ENCODE peak calls at places on chromosome 22, in ten cellular contexts. S is mucosa of gallbladder; D is AG10803; E is activated CD4-positive, alpha-beta T cell treated with anti-CD3 and anti-CD28 coated beads, Interleukin-2, amount 10 ng/mL, durations not matched to agents 7 days and 5 days; O is SHP77; Y is NCI-H1092 treated with DMSO at 0.1 percent for 48 hours; J is C1 segment of cervical spinal cord; T is tibial artery; N is PC-9; H is head of caudate nucleus. U is an unnamed sample.
A peak's percentile ranks its signal among the peaks of the same experiment; 100 is the strongest.

GRCh38 chr22:50568626-50569025 is 5.9 kb upstream of the SYCE3 start:
- DNase-seq in N (no peak), E (no peak), H (no peak), J (no peak), D (no peak), T (no peak), Y (no peak), S (no peak), O (peak; percentile 36), U (no peak)

GRCh38 chr22:32325416-32325801 is 32.3 kb upstream of the RFPL3 start:
- DNase-seq in O (no peak), N (no peak), D (no peak), J (no peak), H (no peak), E (no peak), T (peak; percentile 19), S (no peak), Y (peak; percentile 6), U (no peak)

GRCh38 chr22:18035740-18036139 is 11.4 kb upstream of the MICAL3 start:
- DNase-seq in D (no peak), T (peak; percentile 87), J (no peak), O (peak; percentile 72), Y (no peak), N (peak; percentile 85), H (no peak), E (no peak), S (peak; percentile 64), U (no peak)

GRCh38 chr22:22362311-22362710 is 117.7 kb downstream of the VPREB1 start:
- DNase-seq in E (no peak), N (no peak), Y (no peak), S (no peak), O (no peak), H (no peak), J (no peak), T (no peak), D (no peak), U (no peak)

GRCh38 chr22:22463855-22464540 is 44.5 kb downstream of the ZNF280B start:
- DNase-seq in O (peak; percentile 35), T (no peak), E (peak; percentile 73), D (peak; percentile 55), S (peak; percentile 54), Y (peak; percentile 54), J (peak; percentile 41), N (peak; percentile 33), H (peak; percentile 78), U (no peak)

GRCh38 chr22:21866821-21867527 is 471 bp downstream of the MAPK1 start:
- DNase-seq in N (peak; percentile 2), J (peak; percentile 50), Y (peak; percentile 66), D (no peak), E (peak; percentile 43), H (peak; percentile 45), O (no peak), S (no peak), T (peak; percentile 71), U (peak; percentile 68)

GRCh38 chr22:39625554-39626537 is 55.3 kb downstream of the CACNA1I start:
- DNase-seq in S (no peak), E (no peak), O (no peak), Y (no peak), H (peak; percentile 60), N (no peak), D (no peak), T (no peak), J (no peak), U (no peak)

GRCh38 chr22:28710112-28710888 is 30.7 kb upstream of the TTC28 start:
- DNase-seq in T (no peak), H (no peak), Y (no peak), J (no peak), S (no peak), N (peak; percentile 2), O (no peak), E (no peak), D (peak; percentile 86), U (no peak)

GRCh38 chr22:45131749-45132148 is 32.0 kb upstream of the NUP50 start:
- DNase-seq in E (no peak), H (peak; percentile 19), D (no peak), Y (no peak), S (no peak), N (no peak), O (no peak), J (peak; percentile 29), T (peak; percentile 68), U (no peak)

GRCh38 chr22:27832606-27833005 is 31.1 kb upstream of the MN1 start:
- DNase-seq in Y (no peak), D (no peak), H (no peak), O (no peak), S (no peak), J (no peak), N (no peak), E (no peak), T (no peak), U (no peak)

GRCh38 chr22:47195676-47196492 is 433.4 kb downstream of the TBC1D22A start:
- DNase-seq in T (peak; percentile 47), H (no peak), Y (no peak), O (no peak), J (no peak), D (no peak), S (peak; percentile 9), N (no peak), E (no peak), U (peak; percentile 62)

GRCh38 chr22:40466976-40467375 is 96.6 kb downstream of the SGSM3 start:
- DNase-seq in E (no peak), S (no peak), T (no peak), J (no peak), Y (no peak), H (no peak), O (no peak), N (no peak), D (no peak), U (no peak)

GRCh38 chr22:42811510-42811909 is 45.6 kb downstream of the ARFGAP3 start:
- DNase-seq in T (no peak), J (no peak), N (no peak), O (no peak), D (no peak), S (no peak), Y (peak; percentile 40), E (no peak), H (no peak), U (no peak)

GRCh38 chr22:20940178-20940790 is 23.1 kb downstream of the CRKL start:
- DNase-seq in E (no peak), J (no peak), S (no peak), D (peak; percentile 88), O (no peak), H (no peak), N (no peak), T (no peak), Y (no peak), U (no peak)

GRCh38 chr22:37544955-37545702 is 15.2 kb upstream of the CDC42EP1 start:
- DNase-seq in N (peak; percentile 87), D (peak; percentile 61), O (peak; percentile 16), T (peak; percentile 87), H (no peak), Y (peak; percentile 10), E (peak; percentile 54), S (peak; percentile 82), J (peak; percentile 39), U (peak; percentile 83)

GRCh38 chr22:27842994-27843431 is 41.5 kb upstream of the MN1 start:
- DNase-seq in D (peak; percentile 94), T (no peak), Y (no peak), J (no peak), N (no peak), E (no peak), H (no peak), O (no peak), S (no peak), U (peak; percentile 64)

GRCh38 chr22:27186643-27187042 is 529.3 kb downstream of the MIAT start:
- DNase-seq in J (no peak), Y (no peak), H (no peak), O (no peak), E (no peak), N (no peak), S (no peak), D (no peak), T (no peak), U (no peak)

GRCh38 chr22:44427506-44428470 is 70.2 kb downstream of the RTL6 start:
- DNase-seq in J (no peak), N (no peak), E (no peak), T (peak; percentile 48), S (no peak), Y (no peak), H (no peak), D (no peak), O (no peak), U (peak; percentile 35)

GRCh38 chr22:42719133-42719532 is 1.5 kb downstream of the A4GALT start:
- DNase-seq in N (no peak), J (no peak), E (no peak), H (no peak), T (no peak), D (peak; percentile 50), S (no peak), Y (no peak), O (no peak), U (no peak)

GRCh38 chr22:40533712-40534378 is 102.7 kb downstream of the MRTFA start:
- DNase-seq in J (no peak), D (peak; percentile 63), Y (no peak), T (no peak), E (peak; percentile 78), N (no peak), S (no peak), O (no peak), H (no peak), U (no peak)

GRCh38 chr22:20748820-20749428 is 25.0 kb upstream of the SERPIND1 start:
- DNase-seq in T (no peak), J (no peak), H (no peak), S (no peak), Y (no peak), N (no peak), D (no peak), E (no peak), O (no peak), U (no peak)

GRCh38 chr22:41405588-41405987 is 23.8 kb downstream of the TEF start:
- DNase-seq in E (no peak), O (no peak), D (no peak), J (no peak), N (no peak), S (no peak), T (no peak), H (no peak), Y (no peak), U (no peak)

GRCh38 chr22:36541831-36542391 is 12.9 kb upstream of the EIF3D start:
- DNase-seq in Y (no peak), N (peak; percentile 82), E (peak; percentile 18), J (no peak), H (no peak), D (peak; percentile 89), O (no peak), T (no peak), S (peak; percentile 50), U (no peak)

GRCh38 chr22:46792061-46792796 is 29.8 kb downstream of the TBC1D22A start:
- DNase-seq in D (no peak), N (no peak), S (no peak), O (no peak), E (no peak), J (no peak), Y (no peak), T (peak; percentile 57), H (no peak), U (peak; percentile 62)

GRCh38 chr22:31969789-31970489 is 25.6 kb downstream of the YWHAH start:
- DNase-seq in J (peak; percentile 31), O (peak; percentile 62), Y (peak; percentile 66), D (peak; percentile 64), H (peak; percentile 79), S (peak; percentile 77), E (peak; percentile 69), T (peak; percentile 74), N (peak; percentile 83), U (peak; percentile 71)

GRCh38 chr22:37109242-37109917 is at the start of gene TMPRSS6:
- DNase-seq in H (no peak), S (peak; percentile 46), Y (peak; percentile 26), N (peak; percentile 53), E (no peak), T (no peak), D (no peak), O (no peak), J (no peak), U (no peak)

GRCh38 chr22:49233507-49234100 is 594.1 kb downstream of the BRD1 start:
- DNase-seq in O (no peak), N (no peak), E (no peak), S (peak; percentile 7), D (no peak), H (no peak), Y (no peak), J (no peak), T (peak; percentile 33), U (no peak)

GRCh38 chr22:32737811-32738210 is 63.7 kb upstream of the TIMP3 start:
- DNase-seq in O (no peak), T (no peak), N (no peak), D (peak; percentile 72), H (no peak), S (no peak), Y (no peak), E (no peak), J (no peak), U (no peak)

U was measured in sigmoid colon.